ENCODE peak calls at places on chromosomes 6 and 20, in nine cellular contexts. R, Q, Y, W, C, M, J, G and U are unnamed samples.

GRCh38 chr6:33080127-33081089 is 4.6 kb downstream of the HLA-DPB1 start:
- DNase-seq in R (no peak), Q (no peak), Y (peak), W (peak), C (no peak), M (peak), J (no peak), G (peak), U (no peak)

GRCh38 chr6:90119618-90120017 is 177.0 kb downstream of the BACH2 start:
- DNase-seq in R (no peak), Q (no peak), Y (no peak), W (no peak), C (no peak), M (no peak), J (no peak), G (no peak), U (no peak)

GRCh38 chr6:112216699-112217551 is 37.4 kb downstream of the LAMA4 start:
- DNase-seq in R (no peak), Q (no peak), Y (no peak), W (peak), C (no peak), M (peak), J (peak), G (no peak), U (no peak)

GRCh38 chr20:23125625-23126191 is 39.6 kb upstream of the CD93 start:
- DNase-seq in R (no peak), Q (peak), Y (no peak), W (peak), C (no peak), M (peak), J (no peak), G (no peak), U (no peak)

GRCh38 chr20:59777321-59777705 is 156.1 kb downstream of the SYCP2 start:
- DNase-seq in R (no peak), Q (no peak), Y (no peak), W (no peak), C (no peak), M (no peak), J (no peak), G (no peak), U (peak)

GRCh38 chr6:113339173-113339572 is 518.0 kb upstream of the MARCKS start:
- DNase-seq in R (no peak), Q (no peak), Y (no peak), W (no peak), C (no peak), M (no peak), J (no peak), G (no peak), U (no peak)

GRCh38 chr20:58496429-58496769 is 18.8 kb downstream of the APCDD1L start:
- DNase-seq in R (no peak), Q (no peak), Y (no peak), W (no peak), C (no peak), M (no peak), J (no peak), G (no peak), U (no peak)

GRCh38 chr6:138638626-138639025 is 134.9 kb upstream of the CCDC28A start:
- DNase-seq in R (no peak), Q (no peak), Y (no peak), W (no peak), C (no peak), M (no peak), J (no peak), G (no peak), U (no peak)

GRCh38 chr20:9617062-9617461 is 102.7 kb downstream of the LAMP5 start:
- DNase-seq in R (peak), Q (peak), Y (peak), W (peak), C (peak), M (peak), J (peak), G (peak), U (peak)

GRCh38 chr20:51365670-51366069 is 176.8 kb downstream of the NFATC2 start:
- DNase-seq in R (no peak), Q (no peak), Y (no peak), W (peak), C (no peak), M (peak), J (no peak), G (no peak), U (no peak)

GRCh38 chr20:48769111-48769879 is 58.5 kb downstream of the PREX1 start:
- DNase-seq in R (peak), Q (no peak), Y (no peak), W (no peak), C (no peak), M (peak), J (no peak), G (no peak), U (peak)

GRCh38 chr6:137989696-137990095 is 117.5 kb downstream of the PERP start:
- DNase-seq in R (no peak), Q (no peak), Y (no peak), W (no peak), C (no peak), M (no peak), J (no peak), G (no peak), U (no peak)

GRCh38 chr20:58891686-58892125 is 39.2 kb downstream of the GNAS start:
- DNase-seq in R (no peak), Q (peak), Y (peak), W (no peak), C (no peak), M (peak), J (no peak), G (no peak), U (peak)

GRCh38 chr6:108716801-108717791 is 131.1 kb upstream of the ARMC2 start:
- DNase-seq in R (no peak), Q (no peak), Y (no peak), W (no peak), C (no peak), M (no peak), J (no peak), G (no peak), U (no peak)

GRCh38 chr6:12150812-12151432 is 138.8 kb downstream of the HIVEP1 start:
- DNase-seq in R (no peak), Q (peak), Y (no peak), W (no peak), C (peak), M (no peak), J (no peak), G (no peak), U (no peak)

GRCh38 chr20:17453592-17453991 is 77.6 kb downstream of the BFSP1 start:
- DNase-seq in R (no peak), Q (no peak), Y (no peak), W (no peak), C (no peak), M (no peak), J (no peak), G (no peak), U (no peak)

GRCh38 chr6:45076217-45076616 is 251.9 kb upstream of the RUNX2 start:
- DNase-seq in R (no peak), Q (no peak), Y (no peak), W (peak), C (no peak), M (peak), J (no peak), G (no peak), U (no peak)

GRCh38 chr20:4158466-4159050 is 143.2 kb upstream of the RNF24 start:
- DNase-seq in R (no peak), Q (no peak), Y (no peak), W (no peak), C (no peak), M (no peak), J (no peak), G (no peak), U (no peak)

GRCh38 chr6:126020305-126021050 is 34.1 kb downstream of the TRMT11 start:
- DNase-seq in R (no peak), Q (no peak), Y (no peak), W (peak), C (no peak), M (no peak), J (no peak), G (no peak), U (no peak)

GRCh38 chr20:21693322-21693721 is 12.1 kb upstream of the PAX1 start:
- DNase-seq in R (no peak), Q (peak), Y (no peak), W (no peak), C (no peak), M (no peak), J (no peak), G (no peak), U (no peak)

GRCh38 chr20:60765821-60766403 is 486.1 kb upstream of the CDH4 start:
- DNase-seq in R (no peak), Q (no peak), Y (no peak), W (no peak), C (no peak), M (no peak), J (no peak), G (no peak), U (no peak)

DNA sequence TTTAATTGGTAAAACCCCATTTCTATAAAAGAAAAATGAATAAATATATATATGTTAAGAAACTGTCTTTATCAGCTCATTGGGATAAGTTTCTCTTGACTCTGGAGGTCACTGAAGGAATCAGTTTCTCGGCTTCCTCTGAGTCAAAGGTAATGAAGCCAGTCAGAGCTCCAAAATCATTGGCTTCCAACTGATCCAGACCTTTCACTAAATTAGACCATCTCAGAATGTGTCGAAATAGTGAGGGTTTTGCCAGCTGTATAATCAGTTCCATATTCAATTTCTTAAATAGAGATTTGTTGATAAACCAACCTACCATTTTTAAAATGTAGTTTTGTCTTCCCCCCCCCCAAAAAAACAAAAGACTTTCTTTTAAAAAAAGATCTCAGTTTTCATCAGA is 60.5 kb upstream of the SRSF6 start:
- DNase-seq in R (no peak), Q (no peak), Y (no peak), W (no peak), C (no peak), M (peak), J (no peak), G (no peak), U (no peak)
- TF ChIP-seq CTCF in R (no peak), Q (no peak), Y (no peak), W (no peak), C (no peak), M (no peak), J (no peak), G (no peak), U (no peak)

DNA sequence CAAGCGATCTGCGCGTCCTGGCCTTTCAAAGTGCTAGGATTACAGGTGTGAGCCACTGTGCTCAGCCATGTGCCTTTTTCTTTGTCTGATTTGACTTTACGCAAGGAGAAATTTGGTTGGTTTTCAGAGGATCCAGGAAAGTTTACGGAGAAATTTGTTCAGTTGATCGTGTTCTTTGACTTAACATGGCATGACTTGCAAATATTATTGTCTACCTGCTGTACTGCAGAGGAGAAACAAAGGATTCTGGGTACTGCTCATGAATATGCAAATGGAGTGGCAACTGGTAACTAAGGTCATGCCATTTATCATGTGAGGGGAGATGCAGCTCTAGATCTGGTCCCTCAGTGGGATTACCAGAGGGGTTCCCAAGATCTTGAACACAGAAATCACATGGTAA is 68.8 kb upstream of the CHD6 start:
- DNase-seq in R (no peak), Q (no peak), Y (no peak), W (no peak), C (no peak), M (no peak), J (no peak), G (no peak), U (no peak)
- TF ChIP-seq CTCF in R (no peak), Q (no peak), Y (no peak), W (no peak), C (no peak), M (no peak), J (no peak), G (no peak), U (no peak)

GRCh38 chr6:161727063-161727462 is 453.2 kb upstream of the AGPAT4 start:
- DNase-seq in R (no peak), Q (no peak), Y (no peak), W (no peak), C (no peak), M (no peak), J (no peak), G (no peak), U (no peak)
- TF ChIP-seq CTCF in R (no peak), Q (no peak), Y (no peak), W (no peak), C (no peak), M (no peak), J (no peak), G (no peak), U (no peak)

GRCh38 chr6:23591761-23592160 is 534.3 kb upstream of the NRSN1 start:
- DNase-seq in R (no peak), Q (no peak), Y (no peak), W (no peak), C (no peak), M (no peak), J (no peak), G (no peak), U (no peak)
- TF ChIP-seq CTCF in R (no peak), Q (no peak), Y (no peak), W (no peak), C (no peak), M (no peak), J (no peak), G (no peak), U (no peak)

DNA sequence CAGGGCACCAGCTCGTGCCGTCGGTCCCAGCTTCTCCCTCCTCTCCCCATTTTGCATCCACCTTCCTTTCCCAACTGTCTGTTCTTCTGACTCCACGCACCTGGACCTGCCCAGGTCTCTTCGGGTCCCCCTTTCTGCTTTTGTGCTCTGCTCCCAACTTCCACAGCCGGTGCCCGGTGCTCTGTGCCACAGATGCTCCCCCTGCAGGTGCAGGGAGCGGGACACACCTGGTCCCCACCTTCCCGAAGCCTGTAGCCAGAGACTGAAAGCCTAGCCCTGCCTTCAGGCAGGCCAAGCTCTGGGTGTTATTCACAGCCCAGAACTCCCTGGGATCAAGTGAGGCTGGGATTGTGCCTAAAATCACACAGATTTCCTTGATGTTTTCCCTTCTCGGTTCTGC is 24.6 kb upstream of the BMP7 start:
- DNase-seq in R (no peak), Q (no peak), Y (no peak), W (no peak), C (no peak), M (no peak), J (no peak), G (no peak), U (no peak)
- TF ChIP-seq CTCF in R (no peak), Q (peak), Y (no peak), W (no peak), C (no peak), M (no peak), J (no peak), G (no peak), U (no peak)

DNA sequence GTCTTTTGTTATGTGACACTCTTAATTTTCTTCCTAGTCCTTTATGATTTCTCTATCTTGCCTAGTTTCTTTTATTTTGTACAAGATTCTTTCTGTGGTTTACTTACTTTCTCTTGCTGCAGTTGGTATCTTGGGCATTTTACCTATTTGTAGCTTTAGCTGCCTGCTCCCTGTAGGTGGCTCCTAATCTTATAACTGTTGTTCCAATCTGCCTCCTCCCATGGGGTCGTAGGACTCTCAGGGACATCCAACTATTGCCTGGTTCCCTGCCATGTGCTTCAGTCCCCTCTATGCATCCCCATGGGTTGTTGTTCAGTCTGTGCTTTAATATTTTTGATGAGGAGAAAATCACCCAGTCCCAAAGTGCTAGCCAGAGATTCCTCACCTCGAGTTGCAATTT is 31.4 kb downstream of the RIN2 start:
- DNase-seq in R (no peak), Q (no peak), Y (no peak), W (no peak), C (no peak), M (no peak), J (no peak), G (no peak), U (no peak)
- TF ChIP-seq CTCF in R (no peak), Q (no peak), Y (no peak), W (no peak), C (no peak), M (no peak), J (peak), G (no peak), U (no peak)